ENCODE peak calls at places on chromosome 7, in eight cellular contexts. Y is fibroblast of lung, U is lower leg skin, A is left lung, H is heart right ventricle, P is upper lobe of right lung, I is iPS DF 6.9, Q is H7. D is an unnamed sample.

GRCh38 chr7:135934651-135935050 is 42.5 kb downstream of the MTPN start:
- DNase-seq in Y (no peak), U (no peak), A (no peak), H (no peak), P (no peak), I (no peak), Q (no peak), D (no peak)

GRCh38 chr7:75638607-75639070 is 100.1 kb downstream of the HIP1 start:
- DNase-seq in Y (peak; percentile 48), U (peak; percentile 90), A (peak; percentile 88), H (peak; percentile 52), P (peak; percentile 80), I (no peak), Q (peak; percentile 89), D (peak; percentile 82)

GRCh38 chr7:30526163-30526562 is 21.5 kb upstream of the GGCT start:
- DNase-seq in Y (no peak), U (no peak), A (no peak), H (no peak), P (no peak), I (no peak), Q (peak; percentile 37), D (no peak)

GRCh38 chr7:105487559-105488218 is 34.4 kb downstream of the PUS7 start:
- DNase-seq in Y (peak; percentile 82), U (no peak), A (no peak), H (peak; percentile 17), P (no peak), I (no peak), Q (no peak), D (no peak)

GRCh38 chr7:157016352-157017041 is 6.0 kb upstream of the MNX1 start:
- DNase-seq in Y (no peak), U (peak; percentile 66), A (peak; percentile 50), H (no peak), P (peak; percentile 57), I (no peak), Q (peak; percentile 74), D (no peak)

GRCh38 chr7:131164025-131164899 is 163.4 kb upstream of the MKLN1 start:
- DNase-seq in Y (peak; percentile 90), U (no peak), A (no peak), H (no peak), P (no peak), I (no peak), Q (no peak), D (no peak)

GRCh38 chr7:47968852-47969774 is 10.3 kb downstream of the HUS1 start:
- DNase-seq in Y (peak; percentile 63), U (no peak), A (no peak), H (peak; percentile 72), P (no peak), I (peak; percentile 70), Q (peak; percentile 88), D (no peak)

GRCh38 chr7:120272896-120273475 is at the start of gene KCND2:
- DNase-seq in Y (no peak), U (no peak), A (peak; percentile 80), H (no peak), P (peak; percentile 48), I (no peak), Q (peak; percentile 69), D (no peak)

GRCh38 chr7:81690251-81690650 is 79.6 kb downstream of the HGF start:
- DNase-seq in Y (peak; percentile 35), U (no peak), A (no peak), H (no peak), P (no peak), I (peak; percentile 29), Q (peak; percentile 0), D (no peak)

GRCh38 chr7:77413861-77414424 is 2.2 kb downstream of the GSAP start:
- DNase-seq in Y (peak; percentile 40), U (no peak), A (no peak), H (no peak), P (no peak), I (no peak), Q (no peak), D (no peak)

GRCh38 chr7:45021604-45022296 is 21.7 kb downstream of the CCM2 start:
- DNase-seq in Y (peak; percentile 65), U (peak; percentile 17), A (no peak), H (no peak), P (no peak), I (no peak), Q (no peak), D (peak; percentile 16)

GRCh38 chr7:91050677-91051076 is 213.6 kb upstream of the FZD1 start:
- DNase-seq in Y (no peak), U (no peak), A (no peak), H (no peak), P (no peak), I (no peak), Q (no peak), D (no peak)

GRCh38 chr7:93378131-93378530 is 146.0 kb downstream of the VPS50 start:
- DNase-seq in Y (no peak), U (no peak), A (no peak), H (no peak), P (no peak), I (no peak), Q (no peak), D (no peak)
- H3K4me3 ChIP-seq in Y (no peak overlapping the region), U (no peak overlapping the region), A (no peak overlapping the region), H (no peak overlapping the region), P (no peak overlapping the region), I (no peak overlapping the region), Q (no peak overlapping the region), D (no peak overlapping the region)

GRCh38 chr7:2508327-2509231 is 11.0 kb upstream of the LFNG start:
- DNase-seq in Y (no peak), U (peak; percentile 95), A (peak; percentile 84), H (peak; percentile 75), P (peak; percentile 86), I (no peak), Q (no peak), D (no peak)
- H3K4me3 ChIP-seq in Y (no peak overlapping the region), U (no peak overlapping the region), A (peak overlapping the region; percentile 3), H (no peak overlapping the region), P (peak overlapping the region; percentile 5), I (no peak overlapping the region), Q (no peak overlapping the region), D (no peak overlapping the region)

DNA sequence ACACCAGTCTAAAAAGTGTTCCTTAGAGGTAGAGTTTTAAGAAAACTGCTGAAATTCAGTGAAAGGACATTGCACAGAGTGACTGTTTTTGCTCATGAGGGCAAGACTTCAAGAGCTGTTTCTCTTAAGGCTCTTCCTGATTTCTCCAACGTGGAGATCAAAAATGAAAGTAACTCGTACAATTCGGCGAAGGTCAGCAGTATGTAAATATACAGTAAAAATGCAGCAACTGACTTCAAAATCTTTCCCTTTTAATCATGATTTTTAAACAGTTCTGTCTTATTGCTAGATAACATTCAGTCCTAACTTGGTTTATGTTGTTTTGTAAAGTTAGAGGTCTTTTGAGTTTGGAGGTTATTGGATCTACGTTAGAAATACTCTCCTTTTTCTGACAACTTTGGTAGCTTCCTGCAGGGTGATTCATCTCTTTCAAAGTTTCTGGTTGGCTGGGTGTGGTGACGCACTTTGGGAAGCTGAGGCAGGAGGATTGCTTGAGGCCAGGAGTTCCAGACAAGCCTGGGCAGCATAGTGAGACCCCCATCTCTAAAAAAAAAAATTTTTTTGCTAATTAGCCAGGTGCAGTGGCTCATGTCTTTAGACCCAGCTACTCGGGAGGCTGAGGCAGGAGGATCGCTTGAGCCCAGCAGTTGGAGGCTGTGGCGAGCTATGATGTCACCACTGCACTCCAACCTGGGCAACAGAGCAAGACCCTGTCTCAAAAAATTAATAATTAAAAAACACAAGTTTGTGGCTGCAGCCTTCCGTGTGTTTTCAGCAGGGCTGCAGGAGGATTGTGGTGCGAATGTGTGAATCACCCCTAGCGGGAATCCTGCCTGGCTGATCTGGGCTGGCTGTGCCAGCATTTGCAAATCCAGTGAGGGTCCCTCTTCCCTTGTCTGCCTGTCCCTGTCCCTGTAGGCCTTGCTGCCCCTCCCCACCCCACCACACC is 29.2 kb upstream of the AP5Z1 start:
- DNase-seq in Y (peak; percentile 62), U (no peak), A (no peak), H (no peak), P (no peak), I (no peak), Q (no peak), D (no peak)
- H3K4me3 ChIP-seq in Y (peak overlapping the region; percentile 1), U (no peak overlapping the region), A (peak overlapping the region; percentile 39), H (peak overlapping the region; percentile 17), P (peak overlapping the region; percentile 42), I (no peak overlapping the region), Q (no peak overlapping the region), D (peak overlapping the region; percentile 53)

GRCh38 chr7:7569113-7569527 is 2.4 kb downstream of the MIOS start:
- DNase-seq in Y (no peak), U (no peak), A (no peak), H (no peak), P (no peak), I (no peak), Q (no peak), D (no peak)
- H3K4me3 ChIP-seq in Y (no peak overlapping the region), U (no peak overlapping the region), A (peak overlapping the region; percentile 79), H (no peak overlapping the region), P (peak overlapping the region; percentile 23), I (no peak overlapping the region), Q (no peak overlapping the region), D (no peak overlapping the region)

GRCh38 chr7:294440-295154 is 4.6 kb downstream of the FOXL3 start:
- DNase-seq in Y (no peak), U (peak; percentile 77), A (peak; percentile 61), H (no peak), P (peak; percentile 63), I (no peak), Q (peak; percentile 34), D (no peak)
- H3K4me3 ChIP-seq in Y (no peak overlapping the region), U (no peak overlapping the region), A (no peak overlapping the region), H (no peak overlapping the region), P (no peak overlapping the region), I (no peak overlapping the region), Q (no peak overlapping the region), D (no peak overlapping the region)

GRCh38 chr7:1531263-1531978 is 919 bp downstream of the MAFK start:
- DNase-seq in Y (peak; percentile 24), U (peak; percentile 90), A (peak; percentile 90), H (peak; percentile 45), P (no peak), I (no peak), Q (peak; percentile 82), D (no peak)
- H3K4me3 ChIP-seq in Y (peak overlapping the region; percentile 75), U (peak overlapping the region; percentile 54), A (peak overlapping the region; percentile 67), H (peak overlapping the region; percentile 60), P (peak overlapping the region; percentile 68), I (peak overlapping the region; percentile 56), Q (peak overlapping the region; percentile 38), D (peak overlapping the region; percentile 91)

DNA sequence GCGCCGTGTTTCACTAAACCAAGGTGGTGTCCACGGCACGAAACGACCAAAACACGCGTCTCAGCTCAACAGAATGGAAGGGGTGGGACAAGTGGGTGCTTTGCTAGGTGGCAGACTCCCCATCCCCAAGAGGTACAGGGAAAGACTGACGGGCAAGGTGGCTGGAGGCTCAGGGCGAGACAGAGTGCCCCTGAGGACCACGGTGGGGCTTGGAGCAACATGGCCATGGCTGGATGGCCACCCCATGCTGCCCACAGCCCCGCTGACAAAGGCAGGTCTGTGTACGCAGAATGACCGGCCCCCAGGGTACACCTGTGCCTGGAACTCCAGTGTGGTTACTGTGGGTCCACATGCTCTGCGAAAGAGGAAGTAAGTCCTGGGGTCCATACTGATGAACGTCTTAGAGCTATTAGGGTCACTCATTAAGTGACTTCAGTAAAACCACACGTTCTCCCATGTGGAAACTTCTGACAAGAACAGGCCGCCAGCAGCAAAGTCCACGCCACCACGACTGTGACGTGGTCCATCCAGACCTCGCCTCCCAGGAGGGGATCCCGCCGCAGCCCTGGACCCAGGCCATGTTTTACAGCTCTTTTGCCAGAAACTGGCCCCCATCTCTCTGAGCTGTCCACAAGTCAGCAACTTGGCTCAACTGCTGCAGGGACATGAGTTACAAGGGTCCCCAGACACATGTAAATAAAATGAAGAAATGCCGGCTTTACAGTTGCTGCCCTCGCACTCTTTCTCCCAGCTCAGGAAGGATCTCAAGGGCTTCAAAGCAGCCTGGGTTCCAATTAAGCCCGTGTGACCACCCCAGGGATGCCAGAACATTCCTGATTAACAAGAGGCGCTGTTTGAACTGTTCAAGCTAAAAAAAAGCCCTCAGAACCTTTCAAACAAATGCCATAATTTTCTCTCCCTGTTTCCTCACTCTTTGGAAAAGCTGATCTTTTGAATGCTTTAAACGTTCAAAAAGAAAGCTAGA is 66.8 kb downstream of the MAD1L1 start:
- DNase-seq in Y (no peak), U (no peak), A (peak; percentile 68), H (peak; percentile 34), P (peak; percentile 57), I (no peak), Q (peak; percentile 45), D (no peak)
- H3K4me3 ChIP-seq in Y (no peak overlapping the region), U (no peak overlapping the region), A (no peak overlapping the region), H (no peak overlapping the region), P (no peak overlapping the region), I (no peak overlapping the region), Q (no peak overlapping the region), D (no peak overlapping the region)

D was measured in ascending aorta.